ENCODE peak calls at places on chromosomes 16 and 17, in ten cellular contexts. N, R, W, A, Q, Y, Z, S, E and J are unnamed samples.
A peak's percentile ranks its signal among the peaks of the same experiment; 100 is the strongest.

GRCh38 chr16:64445245-64445644 is 676.6 kb downstream of the CDH11 start:
- DNase-seq in Q (no peak), Y (no peak), S (no peak), R (no peak), N (no peak), Z (no peak), E (no peak), W (no peak), A (no peak), J (peak; percentile 59)

GRCh38 chr17:18159551-18160120 is 24.0 kb upstream of the ALKBH5 start:
- DNase-seq in R (no peak), A (no peak), N (no peak), Q (no peak), Y (no peak), S (no peak), E (no peak), W (no peak), Z (no peak), J (no peak)

GRCh38 chr17:82592289-82592683 is 56.0 kb downstream of the WDR45B start:
- DNase-seq in A (no peak), N (no peak), S (no peak), W (peak; percentile 35), Z (no peak), E (no peak), R (no peak), Q (no peak), Y (no peak), J (no peak)

GRCh38 chr17:40545660-40546059 is 19.6 kb downstream of the CCR7 start:
- DNase-seq in E (no peak), R (no peak), Z (no peak), N (no peak), S (no peak), W (no peak), Q (no peak), A (no peak), Y (no peak), J (no peak)

GRCh38 chr16:30867747-30868146 is 26.1 kb downstream of the BCL7C start:
- DNase-seq in S (no peak), Q (no peak), W (no peak), Z (no peak), R (no peak), N (no peak), Y (no peak), A (peak; percentile 34), E (no peak), J (peak; percentile 10)

GRCh38 chr16:30051518-30051917 is 14.0 kb upstream of the ALDOA start:
- DNase-seq in Q (no peak), N (no peak), A (peak; percentile 82), Y (no peak), E (no peak), R (no peak), W (peak; percentile 39), S (no peak), Z (no peak), J (no peak)

GRCh38 chr17:34511265-34511664 is 68.1 kb upstream of the TMEM132E start:
- DNase-seq in Q (no peak), Y (no peak), E (no peak), Z (no peak), R (no peak), W (no peak), N (no peak), S (no peak), A (no peak), J (no peak)

GRCh38 chr17:75645501-75645888 is 12.3 kb downstream of the SMIM5 start:
- DNase-seq in A (peak; percentile 86), W (peak; percentile 100), Q (peak; percentile 68), S (no peak), Y (no peak), N (no peak), R (no peak), E (no peak), Z (no peak), J (peak; percentile 92)

GRCh38 chr17:15349119-15349518 is 7.7 kb upstream of the TEKT3 start:
- DNase-seq in Y (no peak), A (no peak), S (no peak), N (no peak), E (no peak), R (no peak), Q (no peak), Z (no peak), W (peak; percentile 79), J (no peak)

GRCh38 chr16:15946257-15947044 is 3.0 kb upstream of the ABCC1 start:
- DNase-seq in A (peak; percentile 49), R (no peak), Q (no peak), E (no peak), Z (no peak), S (no peak), N (no peak), Y (no peak), W (peak; percentile 99), J (peak; percentile 46)

GRCh38 chr16:67447508-67448076 is 16.7 kb downstream of the HSD11B2 start:
- DNase-seq in A (peak; percentile 2), Z (no peak), W (peak; percentile 19), R (peak; percentile 78), S (peak; percentile 33), Q (no peak), Y (no peak), E (peak; percentile 69), N (no peak), J (no peak)

GRCh38 chr16:31537362-31537921 is 9.7 kb downstream of the AHSP start:
- DNase-seq in R (no peak), Y (no peak), Z (no peak), N (no peak), A (no peak), E (no peak), Q (no peak), W (no peak), S (no peak), J (peak; percentile 19)